ENCODE peak calls at places on chromosomes 16 and 17, in four cellular contexts. B, L, I and Y are unnamed samples.

GRCh38 chr16:23695756-23696155 is 17.1 kb downstream of the PLK1 start:
- DNase-seq in B (no peak), L (no peak), I (no peak), Y (no peak)

GRCh38 chr16:5516115-5516514 is 418.5 kb upstream of the EEF2KMT start:
- DNase-seq in B (no peak), L (no peak), I (no peak), Y (no peak)

GRCh38 chr17:43453331-43453812 is 30.4 kb upstream of the DHX8 start:
- DNase-seq in B (no peak), L (no peak), I (no peak), Y (no peak)

GRCh38 chr17:56833812-56834379 is at the start of the genes C17orf67 and DGKE:
- DNase-seq in B (peak; percentile 95), L (peak; percentile 93), I (peak; percentile 98), Y (peak; percentile 99)

GRCh38 chr17:35342207-35342744 is 31.1 kb downstream of the SLFN11 start:
- DNase-seq in B (no peak), L (no peak), I (no peak), Y (no peak)

GRCh38 chr17:73138541-73139138 is 26.2 kb upstream of the SSTR2 start:
- DNase-seq in B (no peak), L (no peak), I (no peak), Y (no peak)

GRCh38 chr16:4172070-4172469 is 55.8 kb upstream of the ADCY9 start:
- DNase-seq in B (no peak), L (peak; percentile 8), I (no peak), Y (no peak)

GRCh38 chr17:8649157-8650118 is 18.9 kb upstream of the MYH10 start:
- DNase-seq in B (peak; percentile 79), L (peak; percentile 88), I (no peak), Y (peak; percentile 80)

GRCh38 chr17:62109378-62109902 is 44.4 kb upstream of the MED13 start:
- DNase-seq in B (no peak), L (peak; percentile 76), I (no peak), Y (no peak)

GRCh38 chr17:82226170-82226808 is 2.6 kb upstream of the SLC16A3 start:
- DNase-seq in B (no peak), L (no peak), I (no peak), Y (peak; percentile 64)

GRCh38 chr17:32007463-32008298 is 498 bp downstream of the LRRC37B start:
- DNase-seq in B (no peak), L (peak; percentile 14), I (peak; percentile 29), Y (no peak)

GRCh38 chr16:55376045-55376444 is 52.0 kb downstream of the IRX6 start:
- DNase-seq in B (no peak), L (no peak), I (no peak), Y (no peak)

DNA sequence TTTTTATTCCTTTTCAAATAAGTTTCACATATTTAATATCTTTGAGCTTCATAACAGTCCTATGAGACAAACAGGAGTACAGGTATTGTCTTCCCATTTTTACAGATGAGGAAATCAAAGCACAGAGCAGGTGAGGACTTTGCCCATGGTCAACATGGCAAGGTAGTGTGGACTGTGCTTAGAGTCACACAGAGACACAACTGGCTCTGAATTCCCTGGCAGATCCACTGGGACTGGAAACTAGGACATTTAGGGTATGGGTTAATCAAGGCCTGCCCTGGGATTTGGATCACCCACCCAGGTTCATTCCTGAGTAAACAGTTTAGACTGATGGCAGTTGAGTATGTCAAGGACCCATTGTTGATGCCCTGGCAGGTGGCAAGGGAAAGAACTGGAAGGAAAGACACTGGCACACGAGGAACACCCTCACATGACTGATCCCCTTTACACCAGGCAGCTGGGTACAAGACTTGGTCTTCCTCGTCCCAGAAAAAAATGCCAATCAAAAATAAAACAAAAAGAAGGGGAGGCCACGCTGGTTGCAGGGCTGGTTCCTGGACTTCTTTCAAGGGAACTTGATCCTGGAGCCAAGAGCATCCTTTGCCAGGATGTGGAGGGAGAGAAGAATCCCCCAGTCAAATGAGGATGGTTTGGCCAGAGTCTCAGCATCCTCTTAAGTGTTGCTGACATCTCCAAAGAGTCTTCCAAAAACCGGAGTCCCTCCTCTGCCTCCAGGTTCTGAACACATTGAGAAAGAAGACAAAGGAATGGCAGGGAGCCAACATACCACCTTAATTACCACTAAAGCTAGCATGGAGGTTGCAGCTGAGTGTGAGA is 34.9 kb downstream of the CHD9 start:
- DNase-seq in B (no peak), L (no peak), I (peak; percentile 35), Y (no peak)
- H3K27ac ChIP-seq in B (peak overlapping the region; percentile 89), L (peak overlapping the region; percentile 64), I (peak overlapping the region; percentile 74), Y (peak overlapping the region; percentile 86)

GRCh38 chr17:17548044-17548443 is 43.5 kb downstream of the PEMT start:
- DNase-seq in B (no peak), L (no peak), I (no peak), Y (no peak)
- H3K4me3 ChIP-seq in B (no peak overlapping the region), L (no peak overlapping the region), I (no peak overlapping the region), Y (no peak overlapping the region)

GRCh38 chr17:1725642-1726511 is 1.4 kb downstream of the WDR81 start:
- DNase-seq in B (no peak), L (no peak), I (no peak), Y (no peak)
- TF ChIP-seq CTCF in B (no peak), L (no peak), I (no peak), Y (no peak)

DNA sequence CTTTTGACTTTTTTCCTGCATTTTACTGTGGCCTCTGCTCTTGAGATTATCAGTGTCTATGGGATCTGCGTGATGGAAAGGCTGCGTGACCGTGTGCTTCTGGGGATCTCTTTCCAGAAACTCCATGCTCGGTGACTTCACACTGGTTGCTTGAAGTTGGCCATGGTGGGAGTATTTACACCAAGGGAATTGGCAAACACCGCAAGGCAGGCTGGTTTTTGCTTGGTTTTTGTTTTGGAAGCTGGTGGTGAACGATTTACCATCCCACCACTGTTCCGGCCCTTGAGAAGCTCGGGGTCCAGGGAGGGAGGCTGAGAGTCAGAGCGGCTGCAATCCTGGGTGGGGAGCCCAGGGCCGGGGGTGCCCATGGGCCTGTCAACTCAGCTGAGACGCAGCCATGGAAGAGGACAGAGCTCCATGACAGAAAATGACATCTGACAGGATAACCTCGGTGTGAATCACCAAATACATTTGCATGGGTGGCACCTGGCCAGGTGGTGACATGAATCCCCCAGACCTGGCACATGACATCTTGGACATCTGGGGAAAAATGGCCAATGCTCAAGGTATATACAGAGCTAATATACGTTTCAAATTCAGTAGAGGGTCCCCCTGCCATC is 11.1 kb downstream of the CRISPLD2 start:
- DNase-seq in B (no peak), L (no peak), I (no peak), Y (no peak)
- H3K27ac ChIP-seq in B (no peak overlapping the region), L (peak overlapping the region; percentile 94), I (peak overlapping the region; percentile 85), Y (peak overlapping the region; percentile 81)

GRCh38 chr16:30457743-30458560 is 12.3 kb upstream of the SEPHS2 start:
- DNase-seq in B (no peak), L (no peak), I (no peak), Y (no peak)

GRCh38 chr16:30456302-30456701 is 10.6 kb upstream of the SEPHS2 start:
- DNase-seq in B (no peak), L (no peak), I (no peak), Y (no peak)

GRCh38 chr16:30459456-30459855 is 13.1 kb upstream of the ITGAL start:
- DNase-seq in B (no peak), L (no peak), I (no peak), Y (no peak)

GRCh38 chr16:30458561-30459394 is 13.1 kb upstream of the SEPHS2 start:
- DNase-seq in B (no peak), L (no peak), I (no peak), Y (no peak)

GRCh38 chr16:30457256-30457655 is 11.6 kb upstream of the SEPHS2 start:
- DNase-seq in B (no peak), L (no peak), I (no peak), Y (no peak)
- H3K4me3 ChIP-seq in B (no peak overlapping the region), L (no peak overlapping the region), I (no peak overlapping the region), Y (no peak overlapping the region)